ENCODE peak calls at places on chromosomes 7 and 10, in seven cellular contexts. One of them, this sample, is unnamed.
A peak's percentile ranks its signal among the peaks of the same experiment; 100 is the strongest.

GRCh38 chr7:143987513-143987912 is 12.6 kb upstream of the OR6B1 start:
- DNase-seq in GM23338: no peak
- DNase-seq in testis: no peak
- DNase-seq in AG10803: no peak
- DNase-seq in cardiac fibroblast: no peak
- DNase-seq in SK-N-SH: no peak
- DNase-seq in heart right ventricle: no peak
- DNase-seq in this sample: no peak

GRCh38 chr10:125008689-125009579 is 67.0 kb downstream of the ZRANB1 start:
- DNase-seq in GM23338: peak; percentile 60
- DNase-seq in testis: no peak
- DNase-seq in AG10803: no peak
- DNase-seq in cardiac fibroblast: no peak
- DNase-seq in SK-N-SH: no peak
- DNase-seq in heart right ventricle: no peak
- DNase-seq in this sample: no peak

GRCh38 chr10:2014541-2014940 is 277.2 kb upstream of the ADARB2 start:
- DNase-seq in GM23338: peak; percentile 7
- DNase-seq in testis: no peak
- DNase-seq in AG10803: no peak
- DNase-seq in cardiac fibroblast: no peak
- DNase-seq in SK-N-SH: no peak
- DNase-seq in heart right ventricle: no peak
- DNase-seq in this sample: no peak

GRCh38 chr10:106795619-106796018 is 368.9 kb downstream of the SORCS1 start:
- DNase-seq in GM23338: peak; percentile 74
- DNase-seq in testis: peak; percentile 74
- DNase-seq in AG10803: no peak
- DNase-seq in cardiac fibroblast: peak; percentile 10
- DNase-seq in SK-N-SH: peak; percentile 51
- DNase-seq in heart right ventricle: peak; percentile 30
- DNase-seq in this sample: peak; percentile 41

GRCh38 chr7:28724563-28724962 is 233.6 kb downstream of the TRIL start:
- DNase-seq in GM23338: no peak
- DNase-seq in testis: no peak
- DNase-seq in AG10803: no peak
- DNase-seq in cardiac fibroblast: no peak
- DNase-seq in SK-N-SH: no peak
- DNase-seq in heart right ventricle: no peak
- DNase-seq in this sample: no peak

GRCh38 chr7:156943091-156944041 is 6.1 kb upstream of the NOM1 start:
- DNase-seq in GM23338: peak; percentile 51
- DNase-seq in testis: no peak
- DNase-seq in AG10803: no peak
- DNase-seq in cardiac fibroblast: no peak
- DNase-seq in SK-N-SH: no peak
- DNase-seq in heart right ventricle: no peak
- DNase-seq in this sample: no peak

GRCh38 chr7:16318989-16319915 is 102.1 kb downstream of the CRPPA start:
- DNase-seq in GM23338: no peak
- DNase-seq in testis: no peak
- DNase-seq in AG10803: no peak
- DNase-seq in cardiac fibroblast: peak; percentile 26
- DNase-seq in SK-N-SH: no peak
- DNase-seq in heart right ventricle: no peak
- DNase-seq in this sample: no peak

GRCh38 chr7:114789942-114790341 is 132.0 kb upstream of the MDFIC start:
- DNase-seq in GM23338: no peak
- DNase-seq in testis: no peak
- DNase-seq in AG10803: peak; percentile 90
- DNase-seq in cardiac fibroblast: peak; percentile 70
- DNase-seq in SK-N-SH: no peak
- DNase-seq in heart right ventricle: no peak
- DNase-seq in this sample: no peak

GRCh38 chr7:159056722-159057121 is 87.9 kb downstream of the VIPR2 start:
- DNase-seq in GM23338: no peak
- DNase-seq in testis: no peak
- DNase-seq in AG10803: no peak
- DNase-seq in cardiac fibroblast: no peak
- DNase-seq in SK-N-SH: no peak
- DNase-seq in heart right ventricle: no peak
- DNase-seq in this sample: no peak

GRCh38 chr7:108290344-108291134 is 160.4 kb upstream of the LAMB4 start:
- DNase-seq in GM23338: no peak
- DNase-seq in testis: no peak
- DNase-seq in AG10803: no peak
- DNase-seq in cardiac fibroblast: peak; percentile 38
- DNase-seq in SK-N-SH: peak; percentile 54
- DNase-seq in heart right ventricle: no peak
- DNase-seq in this sample: no peak

GRCh38 chr10:92407305-92408016 is 116.5 kb downstream of the MARCHF5 start:
- DNase-seq in GM23338: no peak
- DNase-seq in testis: no peak
- DNase-seq in AG10803: no peak
- DNase-seq in cardiac fibroblast: no peak
- DNase-seq in SK-N-SH: no peak
- DNase-seq in heart right ventricle: no peak
- DNase-seq in this sample: no peak

GRCh38 chr7:149854611-149855367 is 16.6 kb downstream of the ZNF862 start:
- DNase-seq in GM23338: peak; percentile 67
- DNase-seq in testis: peak; percentile 71
- DNase-seq in AG10803: peak; percentile 31
- DNase-seq in cardiac fibroblast: peak; percentile 48
- DNase-seq in SK-N-SH: peak; percentile 81
- DNase-seq in heart right ventricle: peak; percentile 64
- DNase-seq in this sample: no peak

GRCh38 chr10:69680610-69681009 is 50.6 kb downstream of the FAM241B start:
- DNase-seq in GM23338: no peak
- DNase-seq in testis: no peak
- DNase-seq in AG10803: no peak
- DNase-seq in cardiac fibroblast: no peak
- DNase-seq in SK-N-SH: peak; percentile 49
- DNase-seq in heart right ventricle: no peak
- DNase-seq in this sample: no peak

GRCh38 chr10:4285121-4285520 is 500.1 kb upstream of the KLF6 start:
- DNase-seq in GM23338: no peak
- DNase-seq in testis: no peak
- DNase-seq in AG10803: peak; percentile 42
- DNase-seq in cardiac fibroblast: no peak
- DNase-seq in SK-N-SH: no peak
- DNase-seq in heart right ventricle: no peak
- DNase-seq in this sample: no peak

GRCh38 chr10:79235765-79236755 is 111.2 kb upstream of the PPIF start:
- DNase-seq in GM23338: peak; percentile 77
- DNase-seq in testis: no peak
- DNase-seq in AG10803: no peak
- DNase-seq in cardiac fibroblast: no peak
- DNase-seq in SK-N-SH: no peak
- DNase-seq in heart right ventricle: no peak
- DNase-seq in this sample: no peak

GRCh38 chr7:66418537-66418936 is 210.1 kb upstream of the KCTD7 start:
- DNase-seq in GM23338: no peak
- DNase-seq in testis: no peak
- DNase-seq in AG10803: no peak
- DNase-seq in cardiac fibroblast: no peak
- DNase-seq in SK-N-SH: no peak
- DNase-seq in heart right ventricle: no peak
- DNase-seq in this sample: no peak

GRCh38 chr10:363152-363551 is 227.9 kb downstream of the ZMYND11 start:
- DNase-seq in GM23338: no peak
- DNase-seq in testis: no peak
- DNase-seq in AG10803: no peak
- DNase-seq in cardiac fibroblast: no peak
- DNase-seq in SK-N-SH: no peak
- DNase-seq in heart right ventricle: no peak
- DNase-seq in this sample: no peak

GRCh38 chr10:80411267-80411668 is 2.9 kb downstream of the PRXL2A start:
- DNase-seq in GM23338: no peak
- DNase-seq in testis: no peak
- DNase-seq in AG10803: no peak
- DNase-seq in cardiac fibroblast: no peak
- DNase-seq in SK-N-SH: peak; percentile 49
- DNase-seq in heart right ventricle: peak; percentile 56
- DNase-seq in this sample: no peak

GRCh38 chr10:130513686-130514476 is 377.7 kb downstream of the GLRX3 start:
- DNase-seq in GM23338: no peak
- DNase-seq in testis: no peak
- DNase-seq in AG10803: no peak
- DNase-seq in cardiac fibroblast: no peak
- DNase-seq in SK-N-SH: no peak
- DNase-seq in heart right ventricle: no peak
- DNase-seq in this sample: no peak

GRCh38 chr7:22627136-22627535 is 99.9 kb upstream of the IL6 start:
- DNase-seq in GM23338: no peak
- DNase-seq in testis: no peak
- DNase-seq in AG10803: peak; percentile 96
- DNase-seq in cardiac fibroblast: peak; percentile 90
- DNase-seq in SK-N-SH: no peak
- DNase-seq in heart right ventricle: no peak
- DNase-seq in this sample: no peak

GRCh38 chr10:13712799-13713581 is 126.2 kb downstream of the PRPF18 start:
- DNase-seq in GM23338: no peak
- DNase-seq in testis: peak; percentile 38
- DNase-seq in AG10803: peak; percentile 98
- DNase-seq in cardiac fibroblast: peak; percentile 94
- DNase-seq in SK-N-SH: no peak
- DNase-seq in heart right ventricle: peak; percentile 67
- DNase-seq in this sample: no peak

GRCh38 chr10:3969876-3970666 is 185.1 kb upstream of the KLF6 start:
- DNase-seq in GM23338: no peak
- DNase-seq in testis: no peak
- DNase-seq in AG10803: no peak
- DNase-seq in cardiac fibroblast: no peak
- DNase-seq in SK-N-SH: no peak
- DNase-seq in heart right ventricle: no peak
- DNase-seq in this sample: no peak

GRCh38 chr7:74006451-74007259 is 21.3 kb upstream of the ELN start:
- DNase-seq in GM23338: no peak
- DNase-seq in testis: peak; percentile 52
- DNase-seq in AG10803: no peak
- DNase-seq in cardiac fibroblast: peak; percentile 51
- DNase-seq in SK-N-SH: peak; percentile 76
- DNase-seq in heart right ventricle: no peak
- DNase-seq in this sample: no peak

GRCh38 chr10:120087109-120087508 is 194.6 kb downstream of the SEC23IP start:
- DNase-seq in GM23338: peak; percentile 14
- DNase-seq in testis: no peak
- DNase-seq in AG10803: no peak
- DNase-seq in cardiac fibroblast: no peak
- DNase-seq in SK-N-SH: no peak
- DNase-seq in heart right ventricle: no peak
- DNase-seq in this sample: no peak
- H3K4me3 ChIP-seq in GM23338: no peak overlapping the region
- H3K4me3 ChIP-seq in testis: no peak overlapping the region
- H3K4me3 ChIP-seq in AG10803: no peak overlapping the region
- H3K4me3 ChIP-seq in cardiac fibroblast: no peak overlapping the region
- H3K4me3 ChIP-seq in SK-N-SH: no peak overlapping the region
- H3K4me3 ChIP-seq in heart right ventricle: no peak overlapping the region
- H3K4me3 ChIP-seq in this sample: no peak overlapping the region

DNA sequence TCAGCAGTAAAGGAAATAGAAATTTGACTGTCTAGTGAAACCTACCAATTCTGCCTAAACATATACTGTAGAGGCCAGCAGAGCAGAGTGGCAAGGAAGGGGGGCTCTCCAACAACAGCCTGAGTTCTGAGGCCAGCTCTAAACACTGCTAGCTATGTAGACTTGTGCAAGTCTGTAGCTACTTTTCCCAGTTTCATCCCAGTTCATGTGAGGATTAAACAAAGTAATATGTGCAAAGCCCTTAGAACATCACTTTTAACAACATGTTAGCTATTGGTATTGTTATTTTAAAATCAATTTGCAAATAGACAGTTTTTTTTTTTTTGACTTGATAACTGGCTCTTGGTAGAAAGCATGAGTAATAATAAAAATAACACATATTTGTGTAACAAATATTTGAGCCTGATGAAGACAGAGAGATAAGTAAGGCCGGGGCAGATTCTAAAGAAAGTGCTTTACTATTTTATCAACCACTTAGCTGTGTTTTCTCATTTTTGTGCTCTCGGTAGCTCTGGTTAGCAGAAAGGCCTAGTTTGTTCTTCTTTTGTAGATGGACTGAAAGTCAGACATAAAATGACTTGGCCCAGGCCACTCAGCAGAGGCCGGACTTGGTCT is 9.3 kb downstream of the CHST12 start:
- DNase-seq in GM23338: no peak
- DNase-seq in testis: no peak
- DNase-seq in AG10803: no peak
- DNase-seq in cardiac fibroblast: no peak
- DNase-seq in SK-N-SH: no peak
- DNase-seq in heart right ventricle: no peak
- DNase-seq in this sample: no peak
- H3K4me3 ChIP-seq in GM23338: no peak overlapping the region
- H3K4me3 ChIP-seq in testis: no peak overlapping the region
- H3K4me3 ChIP-seq in AG10803: no peak overlapping the region
- H3K4me3 ChIP-seq in cardiac fibroblast: no peak overlapping the region
- H3K4me3 ChIP-seq in SK-N-SH: no peak overlapping the region
- H3K4me3 ChIP-seq in heart right ventricle: no peak overlapping the region
- H3K4me3 ChIP-seq in this sample: no peak overlapping the region

DNA sequence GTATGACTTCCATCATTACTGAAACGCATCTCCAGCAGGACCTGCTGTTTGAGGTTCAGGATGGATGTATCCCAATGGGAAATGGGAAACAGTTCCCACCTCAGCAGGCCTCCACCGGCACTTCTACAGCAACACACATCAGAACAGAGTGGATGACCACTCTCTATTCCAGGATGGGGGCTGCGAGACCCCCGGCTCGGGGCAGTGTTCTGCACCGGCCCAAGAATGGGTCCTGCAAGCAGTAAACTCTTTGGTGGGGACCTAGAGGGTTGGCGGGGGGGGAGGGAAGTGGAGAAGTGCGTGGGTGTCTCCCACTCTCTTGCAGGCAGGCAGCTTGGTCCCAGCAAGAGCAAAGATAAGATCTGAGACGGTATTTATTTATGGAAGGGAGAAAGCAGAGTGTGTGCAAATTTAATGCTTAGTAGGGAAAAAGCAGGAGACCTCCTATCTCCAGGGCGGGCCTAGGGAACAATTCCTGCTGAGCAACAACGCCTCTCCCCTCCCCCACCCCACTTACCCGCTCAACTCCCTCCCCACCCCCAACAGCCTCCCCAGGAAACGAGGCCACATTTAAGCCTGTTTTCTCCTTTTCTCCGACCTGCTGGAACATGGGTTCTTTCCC is 4.0 kb downstream of the SFMBT2 start:
- DNase-seq in GM23338: peak; percentile 73
- DNase-seq in testis: peak; percentile 38
- DNase-seq in AG10803: no peak
- DNase-seq in cardiac fibroblast: peak; percentile 45
- DNase-seq in SK-N-SH: no peak
- DNase-seq in heart right ventricle: no peak
- DNase-seq in this sample: no peak
- H3K4me3 ChIP-seq in GM23338: peak overlapping the region; percentile 96
- H3K4me3 ChIP-seq in testis: peak overlapping the region; percentile 80
- H3K4me3 ChIP-seq in AG10803: no peak overlapping the region
- H3K4me3 ChIP-seq in cardiac fibroblast: no peak overlapping the region
- H3K4me3 ChIP-seq in SK-N-SH: no peak overlapping the region
- H3K4me3 ChIP-seq in heart right ventricle: peak overlapping the region; percentile 79
- H3K4me3 ChIP-seq in this sample: peak overlapping the region; percentile 49

DNA sequence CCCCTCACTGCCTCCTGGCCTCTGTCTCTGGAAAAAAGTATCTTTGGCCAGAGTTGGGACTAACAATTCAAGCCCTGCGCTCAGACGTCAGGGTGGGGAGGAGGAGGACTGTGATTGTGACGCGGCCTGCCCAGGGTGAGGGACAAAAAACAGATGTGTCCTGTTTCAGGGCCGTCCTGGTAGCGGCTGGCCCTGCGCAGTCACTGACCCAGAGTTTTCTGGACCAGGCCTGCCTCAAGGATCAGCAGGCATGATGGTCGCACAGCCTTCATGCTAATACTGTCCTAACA is 110.1 kb downstream of the CYTH3 start:
- DNase-seq in GM23338: no peak
- DNase-seq in testis: no peak
- DNase-seq in AG10803: no peak
- DNase-seq in cardiac fibroblast: no peak
- DNase-seq in SK-N-SH: peak; percentile 77
- DNase-seq in heart right ventricle: peak; percentile 77
- DNase-seq in this sample: no peak
- H3K4me3 ChIP-seq in GM23338: no peak overlapping the region
- H3K4me3 ChIP-seq in testis: no peak overlapping the region
- H3K4me3 ChIP-seq in AG10803: no peak overlapping the region
- H3K4me3 ChIP-seq in cardiac fibroblast: no peak overlapping the region
- H3K4me3 ChIP-seq in SK-N-SH: no peak overlapping the region
- H3K4me3 ChIP-seq in heart right ventricle: no peak overlapping the region
- H3K4me3 ChIP-seq in this sample: no peak overlapping the region

This sample was measured in iPS DF 6.9.